ENCODE peak calls at places on chromosomes 6 and 20, in six cellular contexts. A, L, D, O, W and S are unnamed samples.

GRCh38 chr20:62837790-62838458 is 21.1 kb downstream of the COL9A3 start:
- DNase-seq in A (no peak), O (no peak), L (peak), W (peak), D (no peak), S (no peak)

GRCh38 chr6:166627875-166628849 is 1.1 kb upstream of the RPS6KA2 start:
- DNase-seq in W (no peak), A (peak), D (peak), L (peak), O (peak), S (peak)

GRCh38 chr20:48503166-48503815 is 324.5 kb downstream of the PREX1 start:
- DNase-seq in D (no peak), W (no peak), L (no peak), A (no peak), O (no peak), S (no peak)

GRCh38 chr20:58579069-58579818 is 64.0 kb upstream of the APCDD1L start:
- DNase-seq in D (no peak), L (no peak), O (no peak), A (no peak), W (no peak), S (no peak)

GRCh38 chr20:49824206-49824605 is 11.6 kb downstream of the SLC9A8 start:
- DNase-seq in W (no peak), A (no peak), O (no peak), L (no peak), D (no peak), S (no peak)

GRCh38 chr6:164230259-164230658 is 815.7 kb downstream of the QKI start:
- DNase-seq in L (no peak), D (no peak), W (no peak), A (no peak), O (no peak), S (no peak)

GRCh38 chr6:148973809-148974208 is 227.0 kb downstream of the UST start:
- DNase-seq in D (no peak), A (no peak), L (no peak), O (no peak), W (no peak), S (no peak)

GRCh38 chr20:5328228-5328627 is 11.5 kb upstream of the PROKR2 start:
- DNase-seq in W (no peak), L (no peak), D (no peak), O (no peak), A (no peak), S (no peak)

GRCh38 chr20:53896041-53896440 is 174.4 kb downstream of the BCAS1 start:
- DNase-seq in W (no peak), O (no peak), A (no peak), D (no peak), L (no peak), S (no peak)

GRCh38 chr20:17882834-17883591 is 85.6 kb downstream of the SNX5 start:
- DNase-seq in A (no peak), D (no peak), W (no peak), L (no peak), O (no peak), S (no peak)

GRCh38 chr6:15522427-15522826 is 140.4 kb downstream of the DTNBP1 start:
- DNase-seq in D (no peak), A (no peak), O (no peak), W (no peak), L (no peak), S (no peak)

GRCh38 chr6:166618866-166619761 is 7.9 kb downstream of the RPS6KA2 start:
- DNase-seq in A (no peak), O (no peak), W (no peak), D (no peak), L (no peak), S (no peak)

GRCh38 chr20:45495438-45495985 is 19.9 kb downstream of the SPINT3 start:
- DNase-seq in D (no peak), A (no peak), W (no peak), L (no peak), O (no peak), S (no peak)

GRCh38 chr20:51966296-51966971 is 164.1 kb upstream of the SALL4 start:
- DNase-seq in W (no peak), O (no peak), A (no peak), D (no peak), L (no peak), S (no peak)

GRCh38 chr6:53943410-53943809 is 148.6 kb downstream of the LRRC1 start:
- DNase-seq in D (no peak), L (no peak), W (no peak), A (no peak), O (no peak), S (no peak)

GRCh38 chr20:34709044-34709835 is 5.1 kb downstream of the TP53INP2 start:
- DNase-seq in L (peak), D (peak), O (peak), W (peak), A (peak), S (peak)

GRCh38 chr6:37972994-37973757 is 153.6 kb downstream of the ZFAND3 start:
- DNase-seq in D (no peak), O (no peak), A (no peak), L (no peak), W (no peak), S (no peak)

GRCh38 chr6:65638047-65638831 is 68.8 kb downstream of the EYS start:
- DNase-seq in A (no peak), W (peak), O (no peak), L (no peak), D (no peak), S (no peak)

GRCh38 chr6:116375262-116375661 is 4.5 kb downstream of the DSE start:
- DNase-seq in W (no peak), A (no peak), O (no peak), D (no peak), L (no peak), S (no peak)

GRCh38 chr6:148414836-148415235 is 72.2 kb downstream of the SASH1 start:
- DNase-seq in A (no peak), D (no peak), W (no peak), O (no peak), L (no peak), S (no peak)

GRCh38 chr6:74333406-74333805 is 637.4 kb downstream of the CD109 start:
- DNase-seq in A (no peak), W (no peak), O (no peak), L (no peak), D (no peak), S (no peak)

GRCh38 chr20:53679597-53680309 is 86.1 kb upstream of the ZNF217 start:
- DNase-seq in L (no peak), D (no peak), A (no peak), W (no peak), O (no peak), S (no peak)

GRCh38 chr20:7692478-7692877 is 247.8 kb downstream of the HAO1 start:
- DNase-seq in O (no peak), D (no peak), W (no peak), A (no peak), L (no peak), S (no peak)

GRCh38 chr20:44407402-44408184 is 52.1 kb downstream of the HNF4A start:
- DNase-seq in D (no peak), W (no peak), L (no peak), A (no peak), O (no peak), S (no peak)

GRCh38 chr6:67608099-67608749 is 1026.9 kb upstream of the ADGRB3 start:
- DNase-seq in D (no peak), L (no peak), W (no peak), A (no peak), O (no peak), S (no peak)

GRCh38 chr20:59004493-59004762 is 2.6 kb downstream of the CTSZ start:
- DNase-seq in L (peak), D (no peak), O (peak), A (no peak), W (no peak), S (no peak)

GRCh38 chr6:72522735-72523141 is 99.1 kb upstream of the KCNQ5 start:
- DNase-seq in D (peak), L (no peak), A (peak), W (no peak), O (no peak), S (no peak)

GRCh38 chr6:81144346-81144745 is 608.1 kb downstream of the TENT5A start:
- DNase-seq in D (no peak), L (no peak), O (no peak), A (no peak), W (no peak), S (no peak)

GRCh38 chr6:111892431-111892830 is 19.2 kb upstream of the FYN start:
- DNase-seq in O (no peak), D (no peak), A (no peak), W (no peak), L (no peak), S (no peak)

GRCh38 chr20:50704971-50705370 is 13.6 kb upstream of the RIPOR3 start:
- DNase-seq in D (no peak), L (no peak), A (no peak), O (no peak), W (no peak), S (no peak)